ENCODE peak calls at places on chromosome 11, in ten cellular contexts. R, H, N, X, I, S, G, U, K and E are unnamed samples. For H3K27me3, the result is how much of the 10 kb centered on the place peaks cover.

GRCh38 chr11:126594921-126595367 is 239.5 kb downstream of the ST3GAL4 start:
- DNase-seq in R (no peak), H (no peak), N (no peak), X (no peak), I (no peak), S (peak), G (no peak), U (no peak), K (no peak), E (no peak)

GRCh38 chr11:13260963-13261599 is 16.5 kb upstream of the BMAL1 start:
- DNase-seq in R (peak), H (no peak), N (peak), X (peak), I (no peak), S (no peak), G (no peak), U (no peak), K (peak), E (peak)

GRCh38 chr11:70580036-70580805 is 181.9 kb downstream of the CTTN start:
- DNase-seq in R (no peak), H (peak), N (peak), X (no peak), I (no peak), S (peak), G (peak), U (no peak), K (no peak), E (no peak)

GRCh38 chr11:48307760-48308386 is 1.9 kb downstream of the OR4S1 start:
- DNase-seq in R (peak), H (no peak), N (peak), X (peak), I (peak), S (no peak), G (peak), U (peak), K (no peak), E (no peak)

GRCh38 chr11:23948831-23949230 is 548.0 kb upstream of the LUZP2 start:
- DNase-seq in R (no peak), H (no peak), N (no peak), X (no peak), I (no peak), S (no peak), G (peak), U (no peak), K (no peak), E (no peak)

GRCh38 chr11:15816996-15817395 is 539.4 kb downstream of the SOX6 start:
- DNase-seq in R (peak), H (no peak), N (no peak), X (no peak), I (no peak), S (no peak), G (peak), U (no peak), K (no peak), E (no peak)

GRCh38 chr11:5666396-5666780 is 18.5 kb downstream of the TRIM5 start:
- DNase-seq in R (no peak), H (no peak), N (no peak), X (no peak), I (no peak), S (no peak), G (peak), U (no peak), K (no peak), E (no peak)

GRCh38 chr11:46267930-46268329 is 9.5 kb upstream of the CREB3L1 start:
- DNase-seq in R (no peak), H (no peak), N (no peak), X (no peak), I (no peak), S (no peak), G (no peak), U (no peak), K (no peak), E (no peak)

GRCh38 chr11:57982763-57983162 is 40.9 kb upstream of the OR9Q1 start:
- DNase-seq in R (no peak), H (no peak), N (no peak), X (no peak), I (no peak), S (no peak), G (no peak), U (no peak), K (no peak), E (no peak)

GRCh38 chr11:75346912-75347647 is 4.4 kb downstream of the ARRB1 start:
- DNase-seq in R (no peak), H (peak), N (peak), X (no peak), I (no peak), S (peak), G (no peak), U (no peak), K (peak), E (peak)

GRCh38 chr11:116232364-116232801 is 540.4 kb downstream of the BUD13 start:
- DNase-seq in R (no peak), H (no peak), N (no peak), X (no peak), I (no peak), S (no peak), G (no peak), U (no peak), K (no peak), E (no peak)

GRCh38 chr11:111298466-111299110 is at the start of gene POU2AF3:
- DNase-seq in R (no peak), H (no peak), N (peak), X (no peak), I (no peak), S (peak), G (no peak), U (no peak), K (peak), E (peak)

GRCh38 chr11:43944761-43945311 is 2.4 kb downstream of the C11orf96 start:
- DNase-seq in R (no peak), H (peak), N (peak), X (peak), I (peak), S (peak), G (peak), U (peak), K (peak), E (peak)

GRCh38 chr11:46437106-46437689 is 45.6 kb upstream of the CHRM4 start:
- DNase-seq in R (no peak), H (no peak), N (no peak), X (no peak), I (no peak), S (no peak), G (no peak), U (no peak), K (no peak), E (no peak)

GRCh38 chr11:107427569-107428180 is 29.9 kb downstream of the CWF19L2 start:
- DNase-seq in R (no peak), H (no peak), N (no peak), X (no peak), I (no peak), S (no peak), G (no peak), U (no peak), K (no peak), E (no peak)

GRCh38 chr11:106156290-106156937 is 79.0 kb downstream of the AASDHPPT start:
- DNase-seq in R (peak), H (no peak), N (peak), X (no peak), I (no peak), S (no peak), G (peak), U (no peak), K (no peak), E (no peak)

GRCh38 chr11:115654792-115655191 is 150.6 kb upstream of the CADM1 start:
- DNase-seq in R (no peak), H (no peak), N (no peak), X (no peak), I (no peak), S (no peak), G (no peak), U (no peak), K (no peak), E (no peak)

DNA sequence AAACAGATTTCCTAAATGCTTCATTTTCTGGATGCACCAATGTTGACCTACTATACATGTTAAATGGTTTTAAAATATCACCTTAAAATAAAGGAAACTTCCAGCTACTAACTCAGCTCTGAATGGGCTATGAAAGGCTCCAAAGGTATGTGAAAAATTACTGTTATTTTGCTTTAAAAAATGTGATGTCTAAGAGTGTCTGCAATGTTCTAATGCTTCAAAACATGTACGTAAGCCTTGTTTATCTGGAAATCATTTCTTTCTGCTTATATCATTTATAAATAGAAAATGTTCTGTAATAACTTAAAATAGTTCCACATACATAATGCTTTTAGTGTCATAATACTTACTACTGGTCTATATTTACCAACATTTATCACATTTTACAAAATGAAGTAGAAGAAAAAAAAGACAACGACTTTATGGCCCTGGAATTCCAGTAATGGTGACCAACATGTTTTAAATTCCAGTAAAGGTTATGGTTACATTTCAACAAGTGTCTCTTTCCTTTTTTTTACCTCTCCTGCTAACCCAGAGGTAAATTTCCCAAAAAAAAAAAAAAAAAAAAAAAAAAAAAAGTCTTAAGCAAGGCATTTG is 2.5 kb downstream of the BDNF start:
- DNase-seq in R (no peak), H (no peak), N (peak), X (no peak), I (no peak), S (no peak), G (peak), U (no peak), K (no peak), E (no peak)
- H3K27me3 ChIP-seq in R (under half), H (under half), N (under half), X (under half), I (under half), S (half or more), G (under half), U (under half), K (half or more), E (under half)

GRCh38 chr11:2549876-2550605 is 105.2 kb downstream of the KCNQ1 start:
- DNase-seq in R (no peak), H (peak), N (no peak), X (no peak), I (no peak), S (peak), G (no peak), U (no peak), K (peak), E (peak)

GRCh38 chr11:2548596-2548995 is 103.8 kb downstream of the KCNQ1 start:
- DNase-seq in R (no peak), H (peak), N (no peak), X (no peak), I (no peak), S (peak), G (no peak), U (no peak), K (peak), E (no peak)

GRCh38 chr11:2549080-2549479 is 104.3 kb downstream of the KCNQ1 start:
- DNase-seq in R (no peak), H (peak), N (no peak), X (no peak), I (no peak), S (peak), G (no peak), U (no peak), K (peak), E (no peak)

GRCh38 chr11:2550606-2550970 is 105.8 kb downstream of the KCNQ1 start:
- DNase-seq in R (no peak), H (no peak), N (no peak), X (no peak), I (no peak), S (peak), G (no peak), U (no peak), K (peak), E (no peak)

GRCh38 chr11:2549491-2549875 is 104.7 kb downstream of the KCNQ1 start:
- DNase-seq in R (no peak), H (peak), N (no peak), X (no peak), I (no peak), S (peak), G (no peak), U (no peak), K (peak), E (peak)
- H3K27me3 ChIP-seq in R (under half), H (under half), N (under half), X (under half), I (under half), S (under half), G (under half), U (under half), K (under half), E (under half)

GRCh38 chr11:134063096-134063495 is 5.8 kb upstream of the JAM3 start:
- DNase-seq in R (no peak), H (no peak), N (no peak), X (no peak), I (no peak), S (no peak), G (no peak), U (no peak), K (no peak), E (no peak)

GRCh38 chr11:134063991-134064747 is 4.7 kb upstream of the JAM3 start:
- DNase-seq in R (no peak), H (no peak), N (no peak), X (no peak), I (no peak), S (no peak), G (no peak), U (no peak), K (no peak), E (no peak)

GRCh38 chr11:134067486-134067885 is 1.4 kb upstream of the JAM3 start:
- DNase-seq in R (no peak), H (no peak), N (no peak), X (no peak), I (no peak), S (no peak), G (no peak), U (no peak), K (no peak), E (no peak)

GRCh38 chr11:134065381-134065780 is 3.5 kb upstream of the JAM3 start:
- DNase-seq in R (no peak), H (no peak), N (no peak), X (no peak), I (no peak), S (no peak), G (no peak), U (no peak), K (no peak), E (no peak)

GRCh38 chr11:134062255-134063030 is 6.4 kb upstream of the JAM3 start:
- DNase-seq in R (no peak), H (no peak), N (no peak), X (no peak), I (no peak), S (no peak), G (no peak), U (no peak), K (no peak), E (no peak)
- H3K27me3 ChIP-seq in R (under half), H (under half), N (under half), X (under half), I (under half), S (under half), G (under half), U (under half), K (under half), E (under half)

DNA sequence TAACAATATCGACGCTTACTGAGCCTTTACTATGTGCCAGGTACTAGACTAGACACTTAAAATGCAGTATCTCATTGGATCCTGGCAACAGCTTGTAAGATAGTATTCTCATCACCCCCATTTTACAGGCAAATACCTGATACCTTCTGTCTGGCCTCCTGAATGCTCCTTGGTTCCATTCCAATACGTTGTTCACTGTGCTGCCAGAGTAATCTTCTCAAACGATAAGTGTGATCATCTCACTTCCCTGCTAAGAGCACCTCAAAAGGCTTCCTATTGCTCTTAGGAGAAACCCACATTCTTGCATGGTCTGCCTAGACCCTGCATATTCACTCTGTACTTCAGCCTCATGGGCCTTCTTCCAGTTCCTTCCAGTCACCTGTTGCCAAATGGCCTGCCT is 1.3 kb upstream of the NRIP3 start:
- DNase-seq in R (no peak), H (no peak), N (no peak), X (no peak), I (no peak), S (no peak), G (no peak), U (no peak), K (no peak), E (no peak)
- H3K27me3 ChIP-seq in R (under half), H (under half), N (under half), X (under half), I (under half), S (under half), G (under half), U (under half), K (under half), E (under half)

GRCh38 chr11:83680351-83680750 is 394.2 kb upstream of the CCDC90B start:
- DNase-seq in R (no peak), H (no peak), N (no peak), X (no peak), I (no peak), S (no peak), G (no peak), U (no peak), K (no peak), E (no peak)

GRCh38 chr11:83676061-83676460 is 389.9 kb upstream of the CCDC90B start:
- DNase-seq in R (no peak), H (no peak), N (no peak), X (no peak), I (no peak), S (no peak), G (no peak), U (no peak), K (no peak), E (no peak)

GRCh38 chr11:83681045-83681781 is 395.0 kb upstream of the CCDC90B start:
- DNase-seq in R (no peak), H (no peak), N (peak), X (no peak), I (no peak), S (no peak), G (no peak), U (no peak), K (no peak), E (no peak)

GRCh38 chr11:83674498-83674897 is 388.3 kb upstream of the CCDC90B start:
- DNase-seq in R (no peak), H (no peak), N (peak), X (no peak), I (no peak), S (no peak), G (no peak), U (no peak), K (no peak), E (no peak)

DNA sequence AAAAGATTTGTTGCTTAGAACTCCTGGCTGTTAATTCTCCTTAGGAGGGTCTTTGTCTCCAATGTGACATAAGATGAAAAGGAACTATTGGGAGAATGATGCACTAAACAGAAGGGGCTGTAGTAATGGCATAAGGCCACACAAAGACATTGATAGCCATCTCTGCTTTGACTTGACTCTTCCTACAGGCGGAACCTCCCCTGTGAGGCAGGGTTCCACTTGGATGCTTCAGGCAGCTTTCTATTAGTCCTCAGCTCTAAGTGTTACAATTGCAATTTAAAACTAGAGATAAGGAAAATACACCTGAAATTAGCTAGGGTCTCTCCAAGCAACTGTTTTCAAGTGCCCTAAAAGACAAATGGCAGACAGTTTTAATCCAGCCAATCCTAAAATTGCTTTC is 391.6 kb upstream of the CCDC90B start:
- DNase-seq in R (no peak), H (no peak), N (no peak), X (no peak), I (no peak), S (no peak), G (no peak), U (no peak), K (no peak), E (no peak)
- H3K27me3 ChIP-seq in R (under half), H (under half), N (under half), X (under half), I (under half), S (under half), G (under half), U (under half), K (under half), E (under half)